ENCODE peak calls at places on chromosomes 7 and 10, in eight cellular contexts. One of them, this sample, is unnamed.

GRCh38 chr7:107029061-107029763 is 15.3 kb upstream of the PRKAR2B start:
- ATAC-seq in activated T-helper 17 cell treated with anti-CD3 and anti-CD28 coated beads, Interleukin-2, amount 50 U/mL, for 72 hours: no peak
- ATAC-seq in right lobe of liver: peak
- ATAC-seq in activated naive CD8-positive, alpha-beta T cell treated with anti-CD3 and anti-CD28 coated beads, Interleukin-2, amount 10 ng/mL, durations not matched to agents 7 days and 5 days: no peak
- ATAC-seq in gastroesophageal sphincter: no peak
- ATAC-seq in CD8-positive, alpha-beta T cell: no peak
- ATAC-seq in mucosa of descending colon: no peak
- ATAC-seq in sciatic nerve: no peak
- ATAC-seq in this sample: no peak

GRCh38 chr10:32266566-32266965 is 80.4 kb downstream of the EPC1 start:
- ATAC-seq in activated T-helper 17 cell treated with anti-CD3 and anti-CD28 coated beads, Interleukin-2, amount 50 U/mL, for 72 hours: no peak
- ATAC-seq in right lobe of liver: no peak
- ATAC-seq in activated naive CD8-positive, alpha-beta T cell treated with anti-CD3 and anti-CD28 coated beads, Interleukin-2, amount 10 ng/mL, durations not matched to agents 7 days and 5 days: no peak
- ATAC-seq in gastroesophageal sphincter: no peak
- ATAC-seq in CD8-positive, alpha-beta T cell: no peak
- ATAC-seq in mucosa of descending colon: no peak
- ATAC-seq in sciatic nerve: no peak
- ATAC-seq in this sample: no peak

GRCh38 chr10:17383801-17384445 is 70.5 kb downstream of the ST8SIA6 start:
- ATAC-seq in activated T-helper 17 cell treated with anti-CD3 and anti-CD28 coated beads, Interleukin-2, amount 50 U/mL, for 72 hours: no peak
- ATAC-seq in right lobe of liver: no peak
- ATAC-seq in activated naive CD8-positive, alpha-beta T cell treated with anti-CD3 and anti-CD28 coated beads, Interleukin-2, amount 10 ng/mL, durations not matched to agents 7 days and 5 days: no peak
- ATAC-seq in gastroesophageal sphincter: peak
- ATAC-seq in CD8-positive, alpha-beta T cell: no peak
- ATAC-seq in mucosa of descending colon: no peak
- ATAC-seq in sciatic nerve: no peak
- ATAC-seq in this sample: no peak

GRCh38 chr10:79209831-79210230 is 137.4 kb upstream of the PPIF start:
- ATAC-seq in activated T-helper 17 cell treated with anti-CD3 and anti-CD28 coated beads, Interleukin-2, amount 50 U/mL, for 72 hours: no peak
- ATAC-seq in right lobe of liver: no peak
- ATAC-seq in activated naive CD8-positive, alpha-beta T cell treated with anti-CD3 and anti-CD28 coated beads, Interleukin-2, amount 10 ng/mL, durations not matched to agents 7 days and 5 days: no peak
- ATAC-seq in gastroesophageal sphincter: no peak
- ATAC-seq in CD8-positive, alpha-beta T cell: no peak
- ATAC-seq in mucosa of descending colon: no peak
- ATAC-seq in sciatic nerve: no peak
- ATAC-seq in this sample: no peak

GRCh38 chr10:124626759-124627380 is 117.3 kb downstream of the FAM53B start:
- ATAC-seq in activated T-helper 17 cell treated with anti-CD3 and anti-CD28 coated beads, Interleukin-2, amount 50 U/mL, for 72 hours: peak
- ATAC-seq in right lobe of liver: peak
- ATAC-seq in activated naive CD8-positive, alpha-beta T cell treated with anti-CD3 and anti-CD28 coated beads, Interleukin-2, amount 10 ng/mL, durations not matched to agents 7 days and 5 days: peak
- ATAC-seq in gastroesophageal sphincter: no peak
- ATAC-seq in CD8-positive, alpha-beta T cell: peak
- ATAC-seq in mucosa of descending colon: peak
- ATAC-seq in sciatic nerve: no peak
- ATAC-seq in this sample: peak

GRCh38 chr7:24227068-24227467 is 56.9 kb upstream of the NPY start:
- ATAC-seq in activated T-helper 17 cell treated with anti-CD3 and anti-CD28 coated beads, Interleukin-2, amount 50 U/mL, for 72 hours: peak
- ATAC-seq in right lobe of liver: no peak
- ATAC-seq in activated naive CD8-positive, alpha-beta T cell treated with anti-CD3 and anti-CD28 coated beads, Interleukin-2, amount 10 ng/mL, durations not matched to agents 7 days and 5 days: peak
- ATAC-seq in gastroesophageal sphincter: no peak
- ATAC-seq in CD8-positive, alpha-beta T cell: no peak
- ATAC-seq in mucosa of descending colon: no peak
- ATAC-seq in sciatic nerve: no peak
- ATAC-seq in this sample: no peak

GRCh38 chr10:114681542-114681941 is 23.5 kb upstream of the ABLIM1 start:
- ATAC-seq in activated T-helper 17 cell treated with anti-CD3 and anti-CD28 coated beads, Interleukin-2, amount 50 U/mL, for 72 hours: no peak
- ATAC-seq in right lobe of liver: no peak
- ATAC-seq in activated naive CD8-positive, alpha-beta T cell treated with anti-CD3 and anti-CD28 coated beads, Interleukin-2, amount 10 ng/mL, durations not matched to agents 7 days and 5 days: no peak
- ATAC-seq in gastroesophageal sphincter: no peak
- ATAC-seq in CD8-positive, alpha-beta T cell: no peak
- ATAC-seq in mucosa of descending colon: no peak
- ATAC-seq in sciatic nerve: no peak
- ATAC-seq in this sample: peak

GRCh38 chr10:62036186-62037081 is 134.9 kb downstream of the ARID5B start:
- ATAC-seq in activated T-helper 17 cell treated with anti-CD3 and anti-CD28 coated beads, Interleukin-2, amount 50 U/mL, for 72 hours: peak
- ATAC-seq in right lobe of liver: no peak
- ATAC-seq in activated naive CD8-positive, alpha-beta T cell treated with anti-CD3 and anti-CD28 coated beads, Interleukin-2, amount 10 ng/mL, durations not matched to agents 7 days and 5 days: no peak
- ATAC-seq in gastroesophageal sphincter: peak
- ATAC-seq in CD8-positive, alpha-beta T cell: no peak
- ATAC-seq in mucosa of descending colon: no peak
- ATAC-seq in sciatic nerve: no peak
- ATAC-seq in this sample: peak

GRCh38 chr10:99296605-99297004 is 32.6 kb upstream of the CNNM1 start:
- ATAC-seq in activated T-helper 17 cell treated with anti-CD3 and anti-CD28 coated beads, Interleukin-2, amount 50 U/mL, for 72 hours: no peak
- ATAC-seq in right lobe of liver: peak
- ATAC-seq in activated naive CD8-positive, alpha-beta T cell treated with anti-CD3 and anti-CD28 coated beads, Interleukin-2, amount 10 ng/mL, durations not matched to agents 7 days and 5 days: no peak
- ATAC-seq in gastroesophageal sphincter: no peak
- ATAC-seq in CD8-positive, alpha-beta T cell: no peak
- ATAC-seq in mucosa of descending colon: no peak
- ATAC-seq in sciatic nerve: no peak
- ATAC-seq in this sample: no peak

GRCh38 chr7:151767557-151767956 is 109.4 kb downstream of the PRKAG2 start:
- ATAC-seq in activated T-helper 17 cell treated with anti-CD3 and anti-CD28 coated beads, Interleukin-2, amount 50 U/mL, for 72 hours: peak
- ATAC-seq in right lobe of liver: no peak
- ATAC-seq in activated naive CD8-positive, alpha-beta T cell treated with anti-CD3 and anti-CD28 coated beads, Interleukin-2, amount 10 ng/mL, durations not matched to agents 7 days and 5 days: no peak
- ATAC-seq in gastroesophageal sphincter: no peak
- ATAC-seq in CD8-positive, alpha-beta T cell: no peak
- ATAC-seq in mucosa of descending colon: no peak
- ATAC-seq in sciatic nerve: no peak
- ATAC-seq in this sample: no peak

GRCh38 chr10:1662361-1663025 is 74.8 kb downstream of the ADARB2 start:
- ATAC-seq in activated T-helper 17 cell treated with anti-CD3 and anti-CD28 coated beads, Interleukin-2, amount 50 U/mL, for 72 hours: no peak
- ATAC-seq in right lobe of liver: no peak
- ATAC-seq in activated naive CD8-positive, alpha-beta T cell treated with anti-CD3 and anti-CD28 coated beads, Interleukin-2, amount 10 ng/mL, durations not matched to agents 7 days and 5 days: no peak
- ATAC-seq in gastroesophageal sphincter: no peak
- ATAC-seq in CD8-positive, alpha-beta T cell: peak
- ATAC-seq in mucosa of descending colon: peak
- ATAC-seq in sciatic nerve: no peak
- ATAC-seq in this sample: no peak

GRCh38 chr7:89001306-89001705 is 205.8 kb upstream of the TEX47 start:
- ATAC-seq in activated T-helper 17 cell treated with anti-CD3 and anti-CD28 coated beads, Interleukin-2, amount 50 U/mL, for 72 hours: no peak
- ATAC-seq in right lobe of liver: no peak
- ATAC-seq in activated naive CD8-positive, alpha-beta T cell treated with anti-CD3 and anti-CD28 coated beads, Interleukin-2, amount 10 ng/mL, durations not matched to agents 7 days and 5 days: no peak
- ATAC-seq in gastroesophageal sphincter: no peak
- ATAC-seq in CD8-positive, alpha-beta T cell: no peak
- ATAC-seq in mucosa of descending colon: no peak
- ATAC-seq in sciatic nerve: peak
- ATAC-seq in this sample: no peak

This sample was measured in esophagus mucosa.